ENCODE peak calls at places on chromosomes 11 and 22, in nine cellular contexts. O is psoas muscle, Q is fibroblast of lung, X is breast epithelium, A is GM23248, L is SK-N-SH, C is left lung, M is sigmoid colon, D is hepatocyte. P is an unnamed sample.

GRCh38 chr11:92670293-92670890 is 299.1 kb upstream of the MTNR1B start:
- DNase-seq in O (no peak), Q (no peak), X (no peak), A (no peak), L (peak; percentile 10), C (no peak), M (no peak), D (no peak), P (no peak)

GRCh38 chr11:17845431-17845881 is 110.9 kb downstream of the KCNC1 start:
- DNase-seq in O (no peak), Q (peak; percentile 95), X (no peak), A (peak; percentile 82), L (no peak), C (no peak), M (no peak), D (no peak), P (no peak)

GRCh38 chr11:13328276-13328675 is 50.7 kb downstream of the BMAL1 start:
- DNase-seq in O (no peak), Q (no peak), X (no peak), A (no peak), L (peak; percentile 53), C (no peak), M (no peak), D (no peak), P (no peak)

GRCh38 chr22:36986242-36986821 is 32.9 kb downstream of the TST start:
- DNase-seq in O (no peak), Q (peak; percentile 18), X (no peak), A (no peak), L (no peak), C (no peak), M (no peak), D (no peak), P (no peak)

GRCh38 chr11:65204646-65205601 is 23.2 kb downstream of the CAPN1 start:
- DNase-seq in O (no peak), Q (peak; percentile 25), X (no peak), A (peak; percentile 40), L (peak; percentile 92), C (peak; percentile 86), M (peak; percentile 65), D (peak; percentile 58), P (peak; percentile 36)

GRCh38 chr11:130772266-130773227 is 143.7 kb downstream of the SNX19 start:
- DNase-seq in O (peak; percentile 41), Q (peak; percentile 99), X (no peak), A (peak; percentile 94), L (no peak), C (no peak), M (no peak), D (peak; percentile 50), P (no peak)

GRCh38 chr22:36573815-36574350 is 44.9 kb upstream of the EIF3D start:
- DNase-seq in O (no peak), Q (no peak), X (no peak), A (no peak), L (no peak), C (no peak), M (no peak), D (no peak), P (no peak)

GRCh38 chr11:119101759-119102423 is at the start of gene DPAGT1:
- DNase-seq in O (peak; percentile 84), Q (peak; percentile 97), X (peak; percentile 88), A (peak; percentile 98), L (peak; percentile 81), C (peak; percentile 92), M (peak; percentile 97), D (peak; percentile 94), P (peak; percentile 80)

GRCh38 chr11:62646825-62647608 is 604 bp upstream of the GANAB start:
- DNase-seq in O (no peak), Q (no peak), X (no peak), A (no peak), L (peak; percentile 43), C (peak; percentile 78), M (peak; percentile 73), D (no peak), P (no peak)

GRCh38 chr22:37189011-37189466 is 992 bp upstream of the C1QTNF6 start:
- DNase-seq in O (no peak), Q (no peak), X (no peak), A (peak; percentile 39), L (no peak), C (no peak), M (no peak), D (no peak), P (no peak)

GRCh38 chr11:59187587-59187986 is 15.7 kb downstream of the DTX4 start:
- DNase-seq in O (peak; percentile 71), Q (peak; percentile 81), X (no peak), A (peak; percentile 52), L (no peak), C (peak; percentile 77), M (peak; percentile 94), D (peak; percentile 49), P (no peak)

GRCh38 chr22:42443240-42444059 is 11.2 kb upstream of the NFAM1 start:
- DNase-seq in O (no peak), Q (no peak), X (no peak), A (peak; percentile 24), L (no peak), C (no peak), M (no peak), D (no peak), P (peak; percentile 5)

GRCh38 chr22:17313591-17313990 is 55.7 kb upstream of the CECR2 start:
- DNase-seq in O (no peak), Q (no peak), X (no peak), A (no peak), L (no peak), C (no peak), M (no peak), D (no peak), P (no peak)

GRCh38 chr11:77993902-77994301 is 566 bp downstream of the INTS4 start:
- DNase-seq in O (no peak), Q (no peak), X (no peak), A (peak; percentile 11), L (no peak), C (no peak), M (no peak), D (no peak), P (no peak)

GRCh38 chr11:116579857-116580727 is 192.7 kb downstream of the BUD13 start:
- DNase-seq in O (no peak), Q (no peak), X (no peak), A (peak; percentile 12), L (no peak), C (no peak), M (no peak), D (peak; percentile 18), P (no peak)
- H3K27me3 ChIP-seq in O (peaks cover 20% of the 10 kb centered on the region), Q (peaks cover 23% of the 10 kb centered on the region), X (peaks cover 45% of the 10 kb centered on the region), A (peaks cover 38% of the 10 kb centered on the region), L (no peaks in the 10 kb centered on the region), C (peaks cover 42% of the 10 kb centered on the region), M (peaks cover 51% of the 10 kb centered on the region), D (peaks cover 86% of the 10 kb centered on the region), P (peaks cover 71% of the 10 kb centered on the region)

GRCh38 chr11:45698777-45699497 is 33.5 kb upstream of the CHST1 start:
- DNase-seq in O (no peak), Q (no peak), X (no peak), A (no peak), L (no peak), C (no peak), M (no peak), D (no peak), P (no peak)

GRCh38 chr11:45702511-45702910 is 37.1 kb upstream of the CHST1 start:
- DNase-seq in O (no peak), Q (no peak), X (no peak), A (no peak), L (no peak), C (no peak), M (no peak), D (no peak), P (no peak)

GRCh38 chr11:45704635-45705034 is 39.2 kb upstream of the CHST1 start:
- DNase-seq in O (no peak), Q (no peak), X (no peak), A (no peak), L (no peak), C (no peak), M (no peak), D (no peak), P (no peak)

GRCh38 chr11:45709264-45709663 is 43.8 kb upstream of the CHST1 start:
- DNase-seq in O (no peak), Q (no peak), X (no peak), A (no peak), L (no peak), C (no peak), M (no peak), D (no peak), P (no peak)

DNA sequence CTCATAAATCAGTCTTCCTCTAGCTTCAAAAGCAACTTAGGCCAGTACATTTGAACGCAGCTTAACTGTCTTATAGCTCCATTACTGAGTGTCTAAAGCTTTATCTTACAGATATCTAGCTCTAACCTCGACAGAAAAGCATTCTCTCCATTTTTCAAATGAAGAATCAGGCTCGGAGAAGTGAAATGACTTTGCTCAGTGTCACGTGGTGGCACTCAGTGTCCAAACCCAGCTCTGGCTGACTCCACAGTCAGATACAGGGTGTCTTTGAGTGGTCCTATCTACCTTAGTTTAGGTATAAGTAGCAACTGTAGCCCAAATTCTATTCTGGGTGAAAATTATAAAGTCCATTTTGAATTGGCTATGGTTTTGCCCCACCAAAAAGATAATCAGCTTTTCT is 38.7 kb upstream of the CHST1 start:
- DNase-seq in O (no peak), Q (no peak), X (no peak), A (no peak), L (no peak), C (no peak), M (no peak), D (no peak), P (no peak)
- H3K27ac ChIP-seq in O (no peak overlapping the region), Q (no peak overlapping the region), X (no peak overlapping the region), A (no peak overlapping the region), L (no peak overlapping the region), C (no peak overlapping the region), M (no peak overlapping the region), D (no peak overlapping the region), P (no peak overlapping the region)

GRCh38 chr11:114181195-114181594 is 115.0 kb upstream of the NNMT start:
- DNase-seq in O (no peak), Q (no peak), X (no peak), A (no peak), L (no peak), C (no peak), M (no peak), D (no peak), P (no peak)

GRCh38 chr11:114180301-114181055 is 115.7 kb upstream of the NNMT start:
- DNase-seq in O (peak; percentile 30), Q (peak; percentile 53), X (no peak), A (peak; percentile 31), L (peak; percentile 61), C (no peak), M (no peak), D (peak; percentile 46), P (no peak)

GRCh38 chr11:114183041-114183511 is 113.1 kb upstream of the NNMT start:
- DNase-seq in O (peak; percentile 43), Q (no peak), X (no peak), A (no peak), L (no peak), C (no peak), M (peak; percentile 93), D (no peak), P (peak; percentile 47)

GRCh38 chr11:114182471-114182968 is 113.7 kb upstream of the NNMT start:
- DNase-seq in O (no peak), Q (no peak), X (no peak), A (no peak), L (no peak), C (no peak), M (no peak), D (no peak), P (no peak)

GRCh38 chr11:114181752-114182151 is 114.4 kb upstream of the NNMT start:
- DNase-seq in O (peak; percentile 26), Q (no peak), X (no peak), A (no peak), L (no peak), C (no peak), M (no peak), D (no peak), P (no peak)
- H3K27me3 ChIP-seq in O (no peaks in the 10 kb centered on the region), Q (peaks cover 9% of the 10 kb centered on the region), X (no peaks in the 10 kb centered on the region), A (peaks cover 34% of the 10 kb centered on the region), L (no peaks in the 10 kb centered on the region), C (no peaks in the 10 kb centered on the region), M (no peaks in the 10 kb centered on the region), D (no peaks in the 10 kb centered on the region), P (no peaks in the 10 kb centered on the region)

GRCh38 chr11:117888140-117888561 is 11.7 kb upstream of the FXYD6 start:
- DNase-seq in O (no peak), Q (no peak), X (no peak), A (no peak), L (no peak), C (no peak), M (no peak), D (no peak), P (no peak)
- H3K27ac ChIP-seq in O (no peak overlapping the region), Q (no peak overlapping the region), X (no peak overlapping the region), A (no peak overlapping the region), L (no peak overlapping the region), C (no peak overlapping the region), M (peak overlapping the region; percentile 90), D (no peak overlapping the region), P (no peak overlapping the region)